ENCODE peak calls at places on chromosomes 12 and 14, in four cellular contexts. Y is pons, O is WERI-Rb-1, T is cardiac muscle cell. Z is an unnamed sample.

GRCh38 chr14:69500096-69500495 is 15.6 kb downstream of the PLEKHD1 start:
- DNase-seq in Y (no peak), T (no peak), O (no peak), Z (no peak)

GRCh38 chr14:97274626-97275025 is 477.4 kb downstream of the VRK1 start:
- DNase-seq in O (no peak), T (no peak), Y (no peak), Z (no peak)

GRCh38 chr14:103334644-103335603 is 887 bp downstream of the EIF5 start:
- DNase-seq in T (peak; percentile 72), O (peak; percentile 44), Y (peak; percentile 43), Z (no peak)

GRCh38 chr12:52976574-52977071 is 27.7 kb downstream of the KRT18 start:
- DNase-seq in O (no peak), T (peak; percentile 63), Y (no peak), Z (no peak)

GRCh38 chr12:3527181-3527580 is 36.2 kb downstream of the PRMT8 start:
- DNase-seq in Y (no peak), O (no peak), T (no peak), Z (no peak)

GRCh38 chr12:11869901-11870300 is 200.8 kb upstream of the BCL2L14 start:
- DNase-seq in O (peak; percentile 32), T (no peak), Y (no peak), Z (no peak)

GRCh38 chr12:92398565-92399309 is 253.1 kb upstream of the BTG1 start:
- DNase-seq in T (no peak), Y (no peak), O (no peak), Z (no peak)

GRCh38 chr12:110141389-110141788 is 17.2 kb downstream of the IFT81 start:
- DNase-seq in T (no peak), O (peak; percentile 25), Y (no peak), Z (no peak)